ENCODE peak calls at places on chromosome 20, in nine cellular contexts. One of them, this sample, is unnamed.

GRCh38 chr20:2745060-2745910 is 52.7 kb downstream of the EBF4 start:
- DNase-seq in DMS153: no peak
- DNase-seq in NCI-H1092 treated with DMSO at 0.1 percent for 48 hours: no peak
- DNase-seq in AG08396: no peak
- DNase-seq in HT1080: no peak
- DNase-seq in endodermal cell: peak; percentile 75
- DNase-seq in NAMALWA: no peak
- DNase-seq in MCF 10A: no peak
- DNase-seq in HTR-8/SVneo: no peak
- DNase-seq in this sample: no peak

GRCh38 chr20:35007891-35008290 is 52.2 kb downstream of the MYH7B start:
- DNase-seq in endodermal cell: peak; percentile 28
- DNase-seq in NAMALWA: no peak
- DNase-seq in MCF 10A: no peak
- DNase-seq in HTR-8/SVneo: no peak
- DNase-seq in NCI-H1092 treated with DMSO at 0.1 percent for 48 hours: no peak
- DNase-seq in AG08396: no peak
- DNase-seq in DMS153: no peak
- DNase-seq in HT1080: no peak
- DNase-seq in this sample: peak; percentile 76

GRCh38 chr20:8790442-8791074 is 278.3 kb upstream of the PLCB4 start:
- DNase-seq in MCF 10A: peak; percentile 69
- DNase-seq in DMS153: peak; percentile 12
- DNase-seq in HTR-8/SVneo: peak; percentile 31
- DNase-seq in NCI-H1092 treated with DMSO at 0.1 percent for 48 hours: peak; percentile 25
- DNase-seq in NAMALWA: peak; percentile 55
- DNase-seq in HT1080: peak; percentile 49
- DNase-seq in endodermal cell: peak; percentile 65
- DNase-seq in AG08396: peak; percentile 25
- DNase-seq in this sample: no peak

GRCh38 chr20:47125553-47126373 is 230.7 kb downstream of the ZMYND8 start:
- DNase-seq in NCI-H1092 treated with DMSO at 0.1 percent for 48 hours: peak; percentile 56
- DNase-seq in HTR-8/SVneo: no peak
- DNase-seq in NAMALWA: no peak
- DNase-seq in DMS153: no peak
- DNase-seq in MCF 10A: peak; percentile 90
- DNase-seq in AG08396: no peak
- DNase-seq in HT1080: no peak
- DNase-seq in endodermal cell: peak; percentile 56
- DNase-seq in this sample: peak; percentile 99

GRCh38 chr20:62741701-62742491 is 33.3 kb downstream of the NTSR1 start:
- DNase-seq in NAMALWA: no peak
- DNase-seq in MCF 10A: no peak
- DNase-seq in endodermal cell: no peak
- DNase-seq in HT1080: no peak
- DNase-seq in DMS153: no peak
- DNase-seq in HTR-8/SVneo: no peak
- DNase-seq in NCI-H1092 treated with DMSO at 0.1 percent for 48 hours: no peak
- DNase-seq in AG08396: no peak
- DNase-seq in this sample: peak; percentile 80

GRCh38 chr20:32858189-32858588 is 534 bp upstream of the EFCAB8 start:
- DNase-seq in HT1080: no peak
- DNase-seq in MCF 10A: no peak
- DNase-seq in endodermal cell: no peak
- DNase-seq in DMS153: no peak
- DNase-seq in HTR-8/SVneo: no peak
- DNase-seq in NAMALWA: no peak
- DNase-seq in AG08396: no peak
- DNase-seq in NCI-H1092 treated with DMSO at 0.1 percent for 48 hours: no peak
- DNase-seq in this sample: no peak

GRCh38 chr20:32231245-32231644 is 23.6 kb downstream of the POFUT1 start:
- DNase-seq in AG08396: no peak
- DNase-seq in HT1080: no peak
- DNase-seq in DMS153: no peak
- DNase-seq in HTR-8/SVneo: no peak
- DNase-seq in NCI-H1092 treated with DMSO at 0.1 percent for 48 hours: no peak
- DNase-seq in NAMALWA: no peak
- DNase-seq in endodermal cell: no peak
- DNase-seq in MCF 10A: no peak
- DNase-seq in this sample: no peak

GRCh38 chr20:63709149-63709527 is 1.3 kb downstream of the ZGPAT start:
- DNase-seq in endodermal cell: no peak
- DNase-seq in HTR-8/SVneo: no peak
- DNase-seq in AG08396: no peak
- DNase-seq in NCI-H1092 treated with DMSO at 0.1 percent for 48 hours: no peak
- DNase-seq in MCF 10A: no peak
- DNase-seq in DMS153: no peak
- DNase-seq in HT1080: no peak
- DNase-seq in NAMALWA: no peak
- DNase-seq in this sample: peak; percentile 74

GRCh38 chr20:52469143-52469542 is 277.6 kb upstream of the ZFP64 start:
- DNase-seq in DMS153: peak; percentile 13
- DNase-seq in endodermal cell: no peak
- DNase-seq in HT1080: no peak
- DNase-seq in HTR-8/SVneo: no peak
- DNase-seq in NCI-H1092 treated with DMSO at 0.1 percent for 48 hours: no peak
- DNase-seq in NAMALWA: no peak
- DNase-seq in MCF 10A: no peak
- DNase-seq in AG08396: no peak
- DNase-seq in this sample: no peak

GRCh38 chr20:63957004-63957689 is 931 bp upstream of the UCKL1 start:
- DNase-seq in NAMALWA: peak; percentile 82
- DNase-seq in DMS153: peak; percentile 82
- DNase-seq in MCF 10A: peak; percentile 77
- DNase-seq in HT1080: peak; percentile 78
- DNase-seq in NCI-H1092 treated with DMSO at 0.1 percent for 48 hours: peak; percentile 43
- DNase-seq in HTR-8/SVneo: peak; percentile 90
- DNase-seq in AG08396: peak; percentile 81
- DNase-seq in endodermal cell: peak; percentile 93
- DNase-seq in this sample: peak; percentile 87

GRCh38 chr20:46458891-46459750 is 52.7 kb upstream of the ELMO2 start:
- DNase-seq in HTR-8/SVneo: no peak
- DNase-seq in NAMALWA: no peak
- DNase-seq in DMS153: peak; percentile 64
- DNase-seq in MCF 10A: no peak
- DNase-seq in endodermal cell: peak; percentile 96
- DNase-seq in AG08396: peak; percentile 12
- DNase-seq in NCI-H1092 treated with DMSO at 0.1 percent for 48 hours: peak; percentile 42
- DNase-seq in HT1080: no peak
- DNase-seq in this sample: peak; percentile 84

GRCh38 chr20:23200914-23201313 is 114.8 kb upstream of the CD93 start:
- DNase-seq in MCF 10A: peak; percentile 79
- DNase-seq in endodermal cell: peak; percentile 92
- DNase-seq in NAMALWA: no peak
- DNase-seq in NCI-H1092 treated with DMSO at 0.1 percent for 48 hours: peak; percentile 23
- DNase-seq in DMS153: peak; percentile 47
- DNase-seq in HT1080: peak; percentile 40
- DNase-seq in HTR-8/SVneo: peak; percentile 41
- DNase-seq in AG08396: no peak
- DNase-seq in this sample: no peak

GRCh38 chr20:51563597-51564332 is 21.2 kb upstream of the NFATC2 start:
- DNase-seq in MCF 10A: peak; percentile 66
- DNase-seq in HTR-8/SVneo: peak; percentile 73
- DNase-seq in NCI-H1092 treated with DMSO at 0.1 percent for 48 hours: peak; percentile 26
- DNase-seq in HT1080: peak; percentile 82
- DNase-seq in DMS153: peak; percentile 43
- DNase-seq in endodermal cell: peak; percentile 88
- DNase-seq in AG08396: peak; percentile 70
- DNase-seq in NAMALWA: peak; percentile 9
- DNase-seq in this sample: no peak

GRCh38 chr20:33518071-33518470 is 28.2 kb downstream of the CBFA2T2 start:
- DNase-seq in DMS153: no peak
- DNase-seq in MCF 10A: peak; percentile 85
- DNase-seq in HT1080: peak; percentile 90
- DNase-seq in AG08396: no peak
- DNase-seq in NAMALWA: no peak
- DNase-seq in HTR-8/SVneo: peak; percentile 37
- DNase-seq in NCI-H1092 treated with DMSO at 0.1 percent for 48 hours: no peak
- DNase-seq in endodermal cell: no peak
- DNase-seq in this sample: peak; percentile 88

GRCh38 chr20:64022671-64023070 is 13.3 kb upstream of the C20orf204 start:
- DNase-seq in NAMALWA: no peak
- DNase-seq in AG08396: no peak
- DNase-seq in MCF 10A: no peak
- DNase-seq in HTR-8/SVneo: no peak
- DNase-seq in NCI-H1092 treated with DMSO at 0.1 percent for 48 hours: no peak
- DNase-seq in HT1080: no peak
- DNase-seq in DMS153: no peak
- DNase-seq in endodermal cell: peak; percentile 24
- DNase-seq in this sample: peak; percentile 76

GRCh38 chr20:33287884-33288283 is 4.9 kb downstream of the BPIFB1 start:
- DNase-seq in DMS153: no peak
- DNase-seq in MCF 10A: no peak
- DNase-seq in AG08396: no peak
- DNase-seq in NCI-H1092 treated with DMSO at 0.1 percent for 48 hours: no peak
- DNase-seq in HTR-8/SVneo: no peak
- DNase-seq in endodermal cell: no peak
- DNase-seq in HT1080: no peak
- DNase-seq in NAMALWA: no peak
- DNase-seq in this sample: no peak

GRCh38 chr20:64158346-64159285 is 5.6 kb upstream of the MYT1 start:
- DNase-seq in HT1080: no peak
- DNase-seq in NAMALWA: no peak
- DNase-seq in AG08396: no peak
- DNase-seq in endodermal cell: no peak
- DNase-seq in NCI-H1092 treated with DMSO at 0.1 percent for 48 hours: no peak
- DNase-seq in MCF 10A: no peak
- DNase-seq in DMS153: no peak
- DNase-seq in HTR-8/SVneo: no peak
- DNase-seq in this sample: no peak

GRCh38 chr20:48709744-48710143 is 118.1 kb downstream of the PREX1 start:
- DNase-seq in AG08396: no peak
- DNase-seq in MCF 10A: no peak
- DNase-seq in DMS153: no peak
- DNase-seq in endodermal cell: no peak
- DNase-seq in HTR-8/SVneo: no peak
- DNase-seq in NAMALWA: no peak
- DNase-seq in NCI-H1092 treated with DMSO at 0.1 percent for 48 hours: no peak
- DNase-seq in HT1080: no peak
- DNase-seq in this sample: no peak

GRCh38 chr20:21022925-21023324 is 83.2 kb downstream of the LINC00237 start:
- DNase-seq in DMS153: no peak
- DNase-seq in endodermal cell: no peak
- DNase-seq in NAMALWA: no peak
- DNase-seq in NCI-H1092 treated with DMSO at 0.1 percent for 48 hours: no peak
- DNase-seq in AG08396: no peak
- DNase-seq in HT1080: no peak
- DNase-seq in HTR-8/SVneo: no peak
- DNase-seq in MCF 10A: no peak
- DNase-seq in this sample: no peak

GRCh38 chr20:20369353-20370086 is 1.6 kb downstream of the INSM1 start:
- DNase-seq in DMS153: peak; percentile 54
- DNase-seq in endodermal cell: peak; percentile 88
- DNase-seq in AG08396: no peak
- DNase-seq in HTR-8/SVneo: no peak
- DNase-seq in HT1080: no peak
- DNase-seq in MCF 10A: no peak
- DNase-seq in NAMALWA: no peak
- DNase-seq in NCI-H1092 treated with DMSO at 0.1 percent for 48 hours: peak; percentile 39
- DNase-seq in this sample: no peak

GRCh38 chr20:6921717-6922386 is 154.4 kb downstream of the BMP2 start:
- DNase-seq in NCI-H1092 treated with DMSO at 0.1 percent for 48 hours: no peak
- DNase-seq in endodermal cell: no peak
- DNase-seq in NAMALWA: no peak
- DNase-seq in HTR-8/SVneo: no peak
- DNase-seq in AG08396: no peak
- DNase-seq in DMS153: no peak
- DNase-seq in MCF 10A: no peak
- DNase-seq in HT1080: no peak
- DNase-seq in this sample: no peak

GRCh38 chr20:3935956-3936340 is 46.8 kb downstream of the PANK2 start:
- DNase-seq in AG08396: no peak
- DNase-seq in HTR-8/SVneo: no peak
- DNase-seq in HT1080: no peak
- DNase-seq in NCI-H1092 treated with DMSO at 0.1 percent for 48 hours: no peak
- DNase-seq in DMS153: no peak
- DNase-seq in NAMALWA: peak; percentile 18
- DNase-seq in MCF 10A: no peak
- DNase-seq in endodermal cell: no peak
- DNase-seq in this sample: no peak

GRCh38 chr20:25046181-25046641 is 11.7 kb downstream of the ACSS1 start:
- DNase-seq in NCI-H1092 treated with DMSO at 0.1 percent for 48 hours: no peak
- DNase-seq in HTR-8/SVneo: no peak
- DNase-seq in DMS153: no peak
- DNase-seq in MCF 10A: no peak
- DNase-seq in HT1080: no peak
- DNase-seq in AG08396: no peak
- DNase-seq in NAMALWA: no peak
- DNase-seq in endodermal cell: peak; percentile 30
- DNase-seq in this sample: peak; percentile 53

GRCh38 chr20:23161968-23162696 is 76.0 kb upstream of the CD93 start:
- DNase-seq in MCF 10A: peak; percentile 100
- DNase-seq in NAMALWA: peak; percentile 91
- DNase-seq in AG08396: no peak
- DNase-seq in HT1080: no peak
- DNase-seq in endodermal cell: no peak
- DNase-seq in NCI-H1092 treated with DMSO at 0.1 percent for 48 hours: peak; percentile 85
- DNase-seq in HTR-8/SVneo: no peak
- DNase-seq in DMS153: peak; percentile 97
- DNase-seq in this sample: peak; percentile 93

This sample was measured in RWPE2.